ENCODE peak calls at places on chromosomes 5 and 9, in eight cellular contexts. Y, K, L, J, X, Z, I and H are unnamed samples.

GRCh38 chr5:1280177-1281037 is 14.5 kb downstream of the TERT start:
- DNase-seq in Y (no peak), K (no peak), L (no peak), J (no peak), X (no peak), Z (no peak), I (no peak), H (no peak)

GRCh38 chr5:54861212-54861894 is 124.0 kb downstream of the ESM1 start:
- DNase-seq in Y (no peak), K (no peak), L (peak), J (no peak), X (no peak), Z (no peak), I (no peak), H (peak)

GRCh38 chr9:75616841-75617566 is 273.5 kb upstream of the PCSK5 start:
- DNase-seq in Y (no peak), K (no peak), L (no peak), J (no peak), X (no peak), Z (no peak), I (no peak), H (peak)

GRCh38 chr9:130451004-130451390 is 6.2 kb downstream of the ASS1 start:
- DNase-seq in Y (no peak), K (no peak), L (no peak), J (no peak), X (no peak), Z (no peak), I (no peak), H (no peak)

GRCh38 chr5:150358261-150359095 is 981 bp downstream of the TCOF1 start:
- DNase-seq in Y (no peak), K (peak), L (no peak), J (peak), X (no peak), Z (no peak), I (no peak), H (peak)

GRCh38 chr9:93303258-93303771 is 119.4 kb downstream of the WNK2 start:
- DNase-seq in Y (no peak), K (no peak), L (no peak), J (no peak), X (no peak), Z (no peak), I (no peak), H (no peak)

GRCh38 chr9:89496645-89497044 is 1.3 kb downstream of the SEMA4D start:
- DNase-seq in Y (no peak), K (no peak), L (no peak), J (no peak), X (no peak), Z (no peak), I (no peak), H (no peak)

GRCh38 chr9:121242955-121243346 is 25.0 kb upstream of the GSN start:
- DNase-seq in Y (no peak), K (no peak), L (no peak), J (no peak), X (no peak), Z (no peak), I (no peak), H (peak)

GRCh38 chr5:24535646-24536045 is 109.1 kb downstream of the CDH10 start:
- DNase-seq in Y (no peak), K (no peak), L (no peak), J (no peak), X (no peak), Z (no peak), I (peak), H (no peak)

GRCh38 chr5:55370291-55370925 is 62.6 kb downstream of the MTREX start:
- DNase-seq in Y (no peak), K (no peak), L (no peak), J (no peak), X (no peak), Z (no peak), I (no peak), H (no peak)

GRCh38 chr9:27124151-27124550 is 15.1 kb downstream of the TEK start:
- DNase-seq in Y (no peak), K (no peak), L (no peak), J (no peak), X (no peak), Z (no peak), I (no peak), H (peak)

GRCh38 chr9:36924071-36924470 is 110.0 kb downstream of the PAX5 start:
- DNase-seq in Y (peak), K (no peak), L (peak), J (peak), X (no peak), Z (no peak), I (no peak), H (peak)

GRCh38 chr9:136077491-136077890 is 17.6 kb downstream of the NACC2 start:
- DNase-seq in Y (no peak), K (no peak), L (no peak), J (no peak), X (no peak), Z (no peak), I (no peak), H (no peak)

GRCh38 chr5:64210866-64211265 is 45.2 kb downstream of the RNF180 start:
- DNase-seq in Y (peak), K (no peak), L (peak), J (no peak), X (no peak), Z (no peak), I (no peak), H (peak)

GRCh38 chr9:127129718-127130085 is 7.3 kb upstream of the ANGPTL2 start:
- DNase-seq in Y (no peak), K (no peak), L (no peak), J (no peak), X (no peak), Z (no peak), I (no peak), H (no peak)

GRCh38 chr5:115949096-115949495 is 13.2 kb upstream of the LVRN start:
- DNase-seq in Y (no peak), K (no peak), L (no peak), J (no peak), X (no peak), Z (no peak), I (no peak), H (peak)

GRCh38 chr9:16871358-16872151 is 1.1 kb upstream of the BNC2 start:
- DNase-seq in Y (peak), K (no peak), L (peak), J (peak), X (no peak), Z (no peak), I (peak), H (peak)

GRCh38 chr5:65035212-65036206 is 266.8 kb downstream of the CWC27 start:
- DNase-seq in Y (peak), K (peak), L (peak), J (peak), X (peak), Z (peak), I (peak), H (peak)

GRCh38 chr9:107438211-107439030 is 51.1 kb downstream of the KLF4 start:
- DNase-seq in Y (no peak), K (no peak), L (no peak), J (no peak), X (no peak), Z (no peak), I (peak), H (no peak)